ENCODE peak calls at places on chromosomes 3 and 15, in ten cellular contexts. E is kidney; B is stimulated activated CD4-positive, alpha-beta T cell treated with anti-CD3 and anti-CD28 coated beads, Interleukin-4, amount 100 ng/mL, for 48 hours; P is B cell; C is T-helper 9 cell; T is hepatocyte; A is NCI-H2081 treated with DMSO at 0.1 percent for 48 hours; L is Right ventricle myocardium superior; G is effector CD8-positive, alpha-beta T cell; Q is HS-27A. W is an unnamed sample.
A peak's percentile ranks its signal among the peaks of the same experiment; 100 is the strongest.

GRCh38 chr3:140537075-140537474 is 140.8 kb upstream of the TRIM42 start:
- DNase-seq in E (no peak), B (no peak), P (no peak), C (no peak), T (no peak), A (peak; percentile 47), L (no peak), G (no peak), Q (no peak), W (no peak)

GRCh38 chr3:114290911-114291901 is 2.6 kb upstream of the TIGIT start:
- DNase-seq in E (peak; percentile 86), B (peak; percentile 96), P (peak; percentile 77), C (peak; percentile 95), T (peak; percentile 48), A (no peak), L (peak; percentile 70), G (peak; percentile 84), Q (peak; percentile 24), W (peak; percentile 18)

GRCh38 chr3:163508212-163508611 is 1570.1 kb downstream of the SI start:
- DNase-seq in E (no peak), B (no peak), P (no peak), C (no peak), T (no peak), A (no peak), L (no peak), G (no peak), Q (no peak), W (no peak)

GRCh38 chr3:129688310-129688895 is 81.9 kb upstream of the PLXND1 start:
- DNase-seq in E (peak; percentile 87), B (no peak), P (no peak), C (no peak), T (peak; percentile 88), A (peak; percentile 73), L (peak; percentile 90), G (no peak), Q (no peak), W (peak; percentile 73)

GRCh38 chr3:146803746-146804145 is 198.6 kb upstream of the PLSCR5 start:
- DNase-seq in E (no peak), B (no peak), P (no peak), C (no peak), T (no peak), A (no peak), L (no peak), G (no peak), Q (no peak), W (peak; percentile 94)

GRCh38 chr3:43736558-43736995 is 45.8 kb downstream of the ABHD5 start:
- DNase-seq in E (no peak), B (no peak), P (no peak), C (no peak), T (peak; percentile 65), A (no peak), L (no peak), G (no peak), Q (peak; percentile 65), W (peak; percentile 66)

GRCh38 chr3:15601399-15602145 is at the start of the genes BTD and HACL1:
- DNase-seq in E (peak; percentile 99), B (peak; percentile 98), P (peak; percentile 82), C (peak; percentile 99), T (peak; percentile 99), A (no peak), L (peak; percentile 98), G (no peak), Q (peak; percentile 99), W (peak; percentile 99)

GRCh38 chr15:57505949-57506391 is 85.7 kb upstream of the MYZAP start:
- DNase-seq in E (peak; percentile 93), B (no peak), P (no peak), C (no peak), T (peak; percentile 90), A (no peak), L (peak; percentile 56), G (no peak), Q (no peak), W (peak; percentile 76)

GRCh38 chr15:67019886-67020520 is 45.4 kb upstream of the SMAD3 start:
- DNase-seq in E (no peak), B (no peak), P (no peak), C (no peak), T (no peak), A (no peak), L (no peak), G (no peak), Q (no peak), W (no peak)

W was measured in fibroblast of the aortic adventitia.